ENCODE peak calls at places on chromosomes 11 and 22, in five cellular contexts. I, K, J, B and Z are unnamed samples.

GRCh38 chr11:61975638-61976419 is 8.4 kb upstream of the FTH1 start:
- DNase-seq in J (no peak), B (no peak), K (no peak), I (no peak), Z (no peak)

GRCh38 chr11:707817-708420 is 1.9 kb downstream of the EPS8L2 start:
- DNase-seq in J (no peak), B (peak), I (no peak), K (no peak), Z (no peak)

GRCh38 chr11:60777572-60777971 is 7.6 kb upstream of the MS4A10 start:
- DNase-seq in K (peak), B (peak), I (no peak), J (no peak), Z (no peak)

GRCh38 chr11:62922653-62923371 is 1.6 kb upstream of the CHRM1 start:
- DNase-seq in J (peak), I (no peak), K (peak), B (no peak), Z (peak)

GRCh38 chr11:1220941-1221721 is 1.7 kb upstream of the MUC5B start:
- DNase-seq in J (no peak), K (no peak), I (no peak), B (no peak), Z (peak)

GRCh38 chr22:37428649-37429586 is 1.6 kb upstream of the ELFN2 start:
- DNase-seq in B (peak), I (no peak), K (peak), J (peak), Z (peak)

GRCh38 chr11:47714554-47715081 is 551 bp downstream of the AGBL2 start:
- DNase-seq in I (no peak), B (no peak), K (no peak), J (no peak), Z (no peak)

GRCh38 chr22:39820266-39820665 is 73.3 kb downstream of the ENTHD1 start:
- DNase-seq in B (no peak), I (no peak), K (peak), J (peak), Z (no peak)

GRCh38 chr11:70933986-70934583 is 318.3 kb downstream of the SHANK2 start:
- DNase-seq in I (no peak), J (no peak), B (no peak), K (no peak), Z (no peak)

GRCh38 chr11:13462311-13462927 is 603 bp downstream of the BTBD10 start:
- DNase-seq in B (peak), I (no peak), K (peak), J (peak), Z (peak)

GRCh38 chr22:30195245-30196140 is 51.1 kb downstream of the LIF start:
- DNase-seq in B (peak), K (no peak), J (peak), I (no peak), Z (no peak)

GRCh38 chr11:127224276-127224675 is 223.7 kb upstream of the KIRREL3 start:
- DNase-seq in I (no peak), B (no peak), K (no peak), J (no peak), Z (no peak)

GRCh38 chr11:16248248-16248647 is 108.1 kb downstream of the SOX6 start:
- DNase-seq in I (no peak), J (no peak), B (no peak), K (no peak), Z (no peak)

GRCh38 chr22:40979198-40979597 is 28.0 kb downstream of the RBX1 start:
- DNase-seq in J (no peak), B (no peak), I (no peak), K (no peak), Z (no peak)

GRCh38 chr22:40976866-40977700 is 25.9 kb downstream of the RBX1 start:
- DNase-seq in I (no peak), J (no peak), K (no peak), B (no peak), Z (no peak)

GRCh38 chr22:40979871-40980270 is 28.7 kb downstream of the RBX1 start:
- DNase-seq in I (no peak), K (no peak), B (no peak), J (no peak), Z (no peak)

GRCh38 chr22:40982482-40983385 is 31.6 kb downstream of the RBX1 start:
- DNase-seq in K (no peak), J (no peak), B (no peak), I (no peak), Z (no peak)
- TF ChIP-seq ESRRA in K (no peak), J (no peak), B (no peak), I (no peak), Z (no peak)

GRCh38 chr22:20105456-20106204 is 10.3 kb upstream of the RANBP1 start:
- DNase-seq in J (no peak), K (no peak), B (no peak), I (no peak), Z (no peak)
- TF ChIP-seq ESRRA in J (no peak), K (no peak), B (no peak), I (no peak), Z (no peak)

DNA sequence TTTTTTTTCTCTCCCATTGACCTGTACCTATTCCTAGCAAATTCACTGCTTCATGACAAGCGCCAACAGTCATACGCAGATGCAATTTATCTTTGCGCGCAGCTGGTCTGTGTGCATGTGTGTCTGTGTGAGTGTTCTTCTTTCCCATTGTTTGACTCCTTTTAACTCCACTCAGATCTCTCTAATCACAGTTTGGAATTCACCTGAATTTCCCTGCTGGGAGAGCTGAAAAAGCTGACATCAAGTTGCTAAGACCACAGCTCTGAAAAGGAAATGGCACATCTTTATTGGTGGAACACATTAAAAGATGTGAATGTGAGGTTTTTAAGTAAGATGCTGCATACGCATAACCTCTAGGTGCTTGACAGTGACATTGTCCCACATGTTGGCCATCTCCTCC is 187.4 kb upstream of the MTMR2 start:
- DNase-seq in K (no peak), J (peak), B (no peak), I (no peak), Z (no peak)
- TF ChIP-seq ESRRA in K (no peak), J (no peak), B (no peak), I (no peak), Z (no peak)

GRCh38 chr11:73296501-73297230 is 11.4 kb upstream of the ARHGEF17 start:
- DNase-seq in J (no peak), I (no peak), K (no peak), B (no peak), Z (no peak)

GRCh38 chr11:73295996-73296318 is 12.1 kb upstream of the ARHGEF17 start:
- DNase-seq in I (no peak), K (no peak), J (no peak), B (no peak), Z (no peak)

GRCh38 chr11:73297231-73297590 is 10.9 kb upstream of the ARHGEF17 start:
- DNase-seq in J (no peak), I (no peak), K (no peak), B (no peak), Z (no peak)

GRCh38 chr11:73294604-73295003 is 13.5 kb upstream of the ARHGEF17 start:
- DNase-seq in B (no peak), I (no peak), K (no peak), J (no peak), Z (no peak)

GRCh38 chr11:73295259-73295995 is 12.6 kb upstream of the ARHGEF17 start:
- DNase-seq in J (peak), K (peak), B (peak), I (peak), Z (peak)
- TF ChIP-seq ESRRA in J (no peak), K (no peak), B (no peak), I (no peak), Z (no peak)

GRCh38 chr22:46084376-46084775 is 66.0 kb upstream of the PPARA start:
- DNase-seq in B (no peak), J (no peak), K (no peak), I (no peak), Z (no peak)
- TF ChIP-seq ESRRA in B (no peak), J (no peak), K (no peak), I (no peak), Z (no peak)

GRCh38 chr11:45817191-45817590 is 12.2 kb downstream of the SLC35C1 start:
- DNase-seq in K (no peak), J (no peak), I (peak), B (no peak), Z (no peak)

GRCh38 chr11:45816614-45817013 is 11.7 kb downstream of the SLC35C1 start:
- DNase-seq in K (no peak), B (no peak), I (no peak), J (no peak), Z (peak)

GRCh38 chr11:45812581-45813548 is 7.9 kb downstream of the SLC35C1 start:
- DNase-seq in I (no peak), K (no peak), J (no peak), B (no peak), Z (no peak)

GRCh38 chr11:45818961-45819605 is 14.1 kb downstream of the SLC35C1 start:
- DNase-seq in K (no peak), J (no peak), I (peak), B (no peak), Z (no peak)

GRCh38 chr11:45815747-45816146 is 10.8 kb downstream of the SLC35C1 start:
- DNase-seq in K (peak), I (no peak), J (peak), B (no peak), Z (no peak)
- TF ChIP-seq ESRRA in K (no peak), I (no peak), J (no peak), B (no peak), Z (no peak)

GRCh38 chr11:34206598-34207300 is 101.3 kb downstream of the NAT10 start:
- DNase-seq in B (no peak), J (no peak), K (no peak), I (no peak), Z (no peak)
- TF ChIP-seq ESRRA in B (no peak), J (no peak), K (no peak), I (no peak), Z (no peak)

GRCh38 chr22:35098921-35099320 is 33.0 kb downstream of the ISX start:
- DNase-seq in B (no peak), K (no peak), J (no peak), I (no peak), Z (no peak)

GRCh38 chr22:35103756-35104155 is 37.8 kb downstream of the ISX start:
- DNase-seq in J (no peak), B (no peak), K (no peak), I (no peak), Z (no peak)

GRCh38 chr22:35104491-35104890 is 38.5 kb downstream of the ISX start:
- DNase-seq in I (no peak), B (no peak), K (no peak), J (no peak), Z (no peak)

GRCh38 chr22:35099883-35100282 is 33.9 kb downstream of the ISX start:
- DNase-seq in I (no peak), K (no peak), J (peak), B (no peak), Z (no peak)

GRCh38 chr22:35102663-35103062 is 36.7 kb downstream of the ISX start:
- DNase-seq in B (no peak), J (peak), I (no peak), K (peak), Z (peak)
- TF ChIP-seq ESRRA in B (no peak), J (no peak), I (no peak), K (no peak), Z (no peak)

DNA sequence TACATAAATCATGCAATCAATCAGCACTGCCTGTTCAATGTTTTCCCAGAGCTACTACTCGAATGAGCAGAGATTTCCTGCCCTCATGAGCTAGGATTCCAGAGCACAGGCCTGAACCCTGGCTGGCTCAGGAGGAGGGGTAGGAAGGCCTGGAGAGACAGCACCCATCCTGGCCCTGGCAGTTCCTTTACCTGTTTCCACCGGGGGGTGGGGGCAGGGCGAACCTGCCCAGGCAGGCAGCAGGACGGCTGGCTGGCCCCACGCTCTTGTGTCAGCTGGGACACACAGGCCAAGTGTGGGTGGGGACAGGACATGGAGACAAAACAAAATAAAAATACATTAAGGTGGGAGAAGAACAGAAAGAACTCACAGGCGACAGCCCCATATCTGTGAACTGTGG is 109.8 kb upstream of the BID start:
- DNase-seq in J (no peak), K (no peak), B (no peak), I (no peak), Z (no peak)
- TF ChIP-seq ESRRA in J (no peak), K (no peak), B (no peak), I (no peak), Z (no peak)

GRCh38 chr11:26618441-26618840 is 46.4 kb upstream of the MUC15 start:
- DNase-seq in K (no peak), B (no peak), I (no peak), J (no peak), Z (no peak)

GRCh38 chr11:26622201-26622600 is 50.1 kb upstream of the MUC15 start:
- DNase-seq in K (no peak), J (no peak), I (no peak), B (no peak), Z (no peak)

GRCh38 chr11:26620282-26621045 is 48.4 kb upstream of the MUC15 start:
- DNase-seq in B (no peak), I (no peak), J (no peak), K (no peak), Z (no peak)

GRCh38 chr11:26623076-26623666 is 51.1 kb upstream of the MUC15 start:
- DNase-seq in J (no peak), B (no peak), I (no peak), K (peak), Z (no peak)

DNA sequence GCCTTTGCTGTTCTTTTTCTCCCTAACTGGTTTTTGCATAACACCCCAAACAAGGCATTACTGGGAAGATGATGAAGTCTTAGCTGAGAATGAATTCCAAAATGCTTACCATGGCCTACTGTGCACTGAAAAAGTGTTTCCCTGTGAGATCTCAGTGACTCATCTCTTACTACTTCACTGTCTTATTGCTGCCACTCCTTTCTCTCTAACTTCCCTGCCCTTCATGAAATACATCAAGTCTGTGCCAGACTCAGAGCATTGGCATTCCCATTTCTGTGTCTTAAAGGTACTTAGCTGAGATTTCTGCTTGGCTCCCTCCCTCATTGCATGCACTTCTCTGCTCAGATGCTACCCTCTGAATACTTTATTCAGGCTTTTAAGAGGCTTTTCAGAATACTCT is 49.1 kb upstream of the MUC15 start:
- DNase-seq in B (no peak), J (no peak), K (peak), I (no peak), Z (no peak)
- TF ChIP-seq ESRRA in B (no peak), J (no peak), K (no peak), I (no peak), Z (no peak)